ENCODE peak calls at places on chromosomes 7 and 10, in five cellular contexts. F, H, O, Q and Y are unnamed samples.

GRCh38 chr7:143285806-143286521 is 1.2 kb downstream of the TMEM139 start:
- DNase-seq in H (no peak), O (no peak), F (no peak), Q (no peak), Y (no peak)

GRCh38 chr10:88318803-88319202 is 264.3 kb downstream of the RNLS start:
- DNase-seq in O (peak), H (no peak), F (no peak), Q (no peak), Y (no peak)

GRCh38 chr7:87767827-87768226 is 108.3 kb downstream of the SLC25A40 start:
- DNase-seq in F (no peak), O (no peak), Q (no peak), H (no peak), Y (no peak)

GRCh38 chr7:157609516-157609915 is 272.7 kb downstream of the DNAJB6 start:
- DNase-seq in F (no peak), H (no peak), Q (no peak), O (no peak), Y (no peak)

GRCh38 chr7:68470836-68471235 is 1127.4 kb upstream of the AUTS2 start:
- DNase-seq in F (no peak), Q (no peak), O (no peak), H (no peak), Y (no peak)

GRCh38 chr10:22321156-22321711 is 335 bp downstream of the BMI1 start:
- DNase-seq in Q (no peak), O (no peak), H (peak), F (peak), Y (no peak)

GRCh38 chr7:120259382-120259781 is 13.6 kb upstream of the KCND2 start:
- DNase-seq in F (no peak), Q (no peak), H (no peak), O (no peak), Y (peak)

GRCh38 chr7:42253316-42253715 is 16.3 kb upstream of the GLI3 start:
- DNase-seq in H (no peak), Q (no peak), O (no peak), F (no peak), Y (no peak)

GRCh38 chr7:35485436-35485835 is 209.5 kb downstream of the HERPUD2 start:
- DNase-seq in H (no peak), Q (no peak), O (no peak), F (no peak), Y (no peak)

GRCh38 chr7:151809864-151810170 is 67.1 kb downstream of the PRKAG2 start:
- DNase-seq in Q (no peak), F (no peak), H (no peak), O (no peak), Y (no peak)

GRCh38 chr10:121886997-121887622 is 40.7 kb downstream of the ATE1 start:
- DNase-seq in O (peak), H (peak), F (peak), Q (no peak), Y (peak)

GRCh38 chr7:127995866-127996215 is 35.4 kb downstream of the LRRC4 start:
- DNase-seq in F (no peak), H (no peak), Q (no peak), O (no peak), Y (no peak)

GRCh38 chr7:102993532-102994029 is 80.8 kb downstream of the LRRC17 start:
- DNase-seq in Q (no peak), O (no peak), F (no peak), H (no peak), Y (no peak)

GRCh38 chr7:54864718-54865117 is 105.7 kb upstream of the SEC61G start:
- DNase-seq in H (peak), O (no peak), F (no peak), Q (no peak), Y (no peak)

GRCh38 chr7:127916735-127917134 is 114.5 kb downstream of the LRRC4 start:
- DNase-seq in Q (no peak), O (no peak), F (no peak), H (no peak), Y (no peak)

GRCh38 chr10:72244573-72245038 is 28.5 kb upstream of the ASCC1 start:
- DNase-seq in F (no peak), H (no peak), O (no peak), Q (no peak), Y (no peak)

GRCh38 chr10:36171546-36171945 is 529.5 kb upstream of the FZD8 start:
- DNase-seq in Q (no peak), H (no peak), F (no peak), O (no peak), Y (no peak)

GRCh38 chr7:101088858-101089529 is 3.7 kb downstream of the TRIM56 start:
- DNase-seq in H (no peak), Q (no peak), F (no peak), O (no peak), Y (no peak)

GRCh38 chr7:4052126-4052525 is 630.0 kb upstream of the FOXK1 start:
- DNase-seq in O (no peak), F (no peak), Q (no peak), H (no peak), Y (no peak)

GRCh38 chr7:155464948-155465739 is 7.2 kb downstream of the EN2 start:
- DNase-seq in Q (no peak), O (no peak), H (no peak), F (no peak), Y (no peak)

GRCh38 chr7:120794100-120794729 is 63.7 kb downstream of the TSPAN12 start:
- DNase-seq in H (no peak), Q (no peak), F (no peak), O (no peak), Y (no peak)

GRCh38 chr7:44977304-44977858 is 1.4 kb downstream of the MYO1G start:
- DNase-seq in O (no peak), F (peak), Q (no peak), H (no peak), Y (no peak)

GRCh38 chr10:24723386-24723787 is 300 bp downstream of the ARHGAP21 start:
- DNase-seq in F (no peak), H (peak), Q (no peak), O (no peak), Y (no peak)

GRCh38 chr7:80362677-80363076 is 149.2 kb downstream of the GNAT3 start:
- DNase-seq in Q (no peak), F (no peak), O (no peak), H (no peak), Y (no peak)

GRCh38 chr7:11228515-11228914 is 254.8 kb downstream of the PHF14 start:
- DNase-seq in H (peak), F (no peak), O (no peak), Q (no peak), Y (no peak)

GRCh38 chr10:72561745-72562166 is 64.1 kb downstream of the MICU1 start:
- DNase-seq in O (no peak), H (no peak), F (no peak), Q (no peak), Y (no peak)

GRCh38 chr10:62422068-62422590 is 48.0 kb downstream of the ZNF365 start:
- DNase-seq in O (no peak), F (no peak), Q (no peak), H (no peak), Y (peak)

GRCh38 chr10:78513986-78514385 is 480.3 kb downstream of the RPS24 start:
- DNase-seq in O (no peak), Q (no peak), F (no peak), H (no peak), Y (no peak)

GRCh38 chr10:110207805-110208613 is 604 bp downstream of the MXI1 start:
- DNase-seq in F (peak), H (no peak), O (no peak), Q (no peak), Y (no peak)